ENCODE peak calls at places on chromosomes 16 and 17, in six cellular contexts. One of them, this sample, is unnamed.

GRCh38 chr16:10729649-10730048 is 14.0 kb upstream of the NUBP1 start:
- DNase-seq in body of pancreas: no peak
- DNase-seq in psoas muscle: peak; percentile 54
- DNase-seq in ovary: no peak
- DNase-seq in cardiac muscle cell: no peak
- DNase-seq in tibial artery: no peak
- DNase-seq in this sample: no peak

GRCh38 chr17:44007346-44008204 is 3.2 kb downstream of the NAGS start:
- DNase-seq in body of pancreas: no peak
- DNase-seq in psoas muscle: no peak
- DNase-seq in ovary: no peak
- DNase-seq in cardiac muscle cell: no peak
- DNase-seq in tibial artery: no peak
- DNase-seq in this sample: peak; percentile 39

GRCh38 chr16:27779719-27780161 is 229.8 kb downstream of the KATNIP start:
- DNase-seq in body of pancreas: peak; percentile 17
- DNase-seq in psoas muscle: peak; percentile 49
- DNase-seq in ovary: peak; percentile 48
- DNase-seq in cardiac muscle cell: peak; percentile 58
- DNase-seq in tibial artery: peak; percentile 55
- DNase-seq in this sample: no peak

GRCh38 chr16:9092963-9093477 is 1.6 kb downstream of the HAPSTR1 start:
- DNase-seq in body of pancreas: peak; percentile 68
- DNase-seq in psoas muscle: peak; percentile 36
- DNase-seq in ovary: peak; percentile 9
- DNase-seq in cardiac muscle cell: peak; percentile 63
- DNase-seq in tibial artery: peak; percentile 27
- DNase-seq in this sample: no peak

GRCh38 chr17:63173903-63174302 is 207.9 kb downstream of the TANC2 start:
- DNase-seq in body of pancreas: no peak
- DNase-seq in psoas muscle: no peak
- DNase-seq in ovary: no peak
- DNase-seq in cardiac muscle cell: no peak
- DNase-seq in tibial artery: no peak
- DNase-seq in this sample: no peak

GRCh38 chr16:19227643-19228042 is 57.9 kb upstream of the CLEC19A start:
- DNase-seq in body of pancreas: peak; percentile 21
- DNase-seq in psoas muscle: no peak
- DNase-seq in ovary: no peak
- DNase-seq in cardiac muscle cell: no peak
- DNase-seq in tibial artery: no peak
- DNase-seq in this sample: peak; percentile 50

GRCh38 chr17:46877466-46877865 is 26.1 kb downstream of the WNT9B start:
- DNase-seq in body of pancreas: no peak
- DNase-seq in psoas muscle: no peak
- DNase-seq in ovary: no peak
- DNase-seq in cardiac muscle cell: no peak
- DNase-seq in tibial artery: no peak
- DNase-seq in this sample: no peak

GRCh38 chr16:85761866-85762265 is 11.0 kb upstream of the C16orf74 start:
- DNase-seq in body of pancreas: no peak
- DNase-seq in psoas muscle: no peak
- DNase-seq in ovary: no peak
- DNase-seq in cardiac muscle cell: no peak
- DNase-seq in tibial artery: no peak
- DNase-seq in this sample: no peak

GRCh38 chr17:50934672-50935200 is 68.6 kb upstream of the TOB1 start:
- DNase-seq in body of pancreas: peak; percentile 54
- DNase-seq in psoas muscle: no peak
- DNase-seq in ovary: no peak
- DNase-seq in cardiac muscle cell: no peak
- DNase-seq in tibial artery: no peak
- DNase-seq in this sample: no peak

GRCh38 chr17:34586346-34586846 is 7.0 kb downstream of the TMEM132E start:
- DNase-seq in body of pancreas: no peak
- DNase-seq in psoas muscle: no peak
- DNase-seq in ovary: no peak
- DNase-seq in cardiac muscle cell: no peak
- DNase-seq in tibial artery: no peak
- DNase-seq in this sample: no peak

GRCh38 chr16:49491736-49492089 is 118.1 kb downstream of the C16orf78 start:
- DNase-seq in body of pancreas: peak; percentile 45
- DNase-seq in psoas muscle: peak; percentile 43
- DNase-seq in ovary: peak; percentile 38
- DNase-seq in cardiac muscle cell: peak; percentile 12
- DNase-seq in tibial artery: peak; percentile 44
- DNase-seq in this sample: no peak

DNA sequence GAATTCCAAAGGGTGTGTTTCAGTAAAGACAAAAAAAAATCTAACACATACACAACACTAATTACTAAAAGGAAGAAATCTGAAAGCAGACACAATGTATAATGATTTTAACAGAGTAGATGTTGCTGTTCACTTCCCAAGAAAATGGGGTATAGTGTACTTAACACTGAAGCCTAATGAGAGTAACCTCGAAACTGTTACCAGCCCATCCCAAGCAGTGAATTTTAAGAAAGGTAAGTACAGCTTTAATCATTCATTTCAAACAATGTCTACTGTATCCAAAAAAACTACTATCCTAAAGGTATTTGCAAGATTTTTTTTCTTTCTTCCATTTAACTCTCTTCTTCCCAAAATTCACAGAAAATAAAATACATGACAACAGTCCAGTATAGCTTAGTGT is 8.3 kb downstream of the GRB2 start:
- DNase-seq in body of pancreas: no peak
- DNase-seq in psoas muscle: no peak
- DNase-seq in ovary: no peak
- DNase-seq in cardiac muscle cell: no peak
- DNase-seq in tibial artery: no peak
- DNase-seq in this sample: no peak
- H3K4me1 ChIP-seq in body of pancreas: peaks cover 29% of the 10 kb centered on the region
- H3K4me1 ChIP-seq in psoas muscle: peaks cover 49% of the 10 kb centered on the region
- H3K4me1 ChIP-seq in ovary: peaks cover 7% of the 10 kb centered on the region
- H3K4me1 ChIP-seq in cardiac muscle cell: peaks cover 24% of the 10 kb centered on the region
- H3K4me1 ChIP-seq in tibial artery: no peaks in the 10 kb centered on the region
- H3K4me1 ChIP-seq in this sample: peaks cover 20% of the 10 kb centered on the region

DNA sequence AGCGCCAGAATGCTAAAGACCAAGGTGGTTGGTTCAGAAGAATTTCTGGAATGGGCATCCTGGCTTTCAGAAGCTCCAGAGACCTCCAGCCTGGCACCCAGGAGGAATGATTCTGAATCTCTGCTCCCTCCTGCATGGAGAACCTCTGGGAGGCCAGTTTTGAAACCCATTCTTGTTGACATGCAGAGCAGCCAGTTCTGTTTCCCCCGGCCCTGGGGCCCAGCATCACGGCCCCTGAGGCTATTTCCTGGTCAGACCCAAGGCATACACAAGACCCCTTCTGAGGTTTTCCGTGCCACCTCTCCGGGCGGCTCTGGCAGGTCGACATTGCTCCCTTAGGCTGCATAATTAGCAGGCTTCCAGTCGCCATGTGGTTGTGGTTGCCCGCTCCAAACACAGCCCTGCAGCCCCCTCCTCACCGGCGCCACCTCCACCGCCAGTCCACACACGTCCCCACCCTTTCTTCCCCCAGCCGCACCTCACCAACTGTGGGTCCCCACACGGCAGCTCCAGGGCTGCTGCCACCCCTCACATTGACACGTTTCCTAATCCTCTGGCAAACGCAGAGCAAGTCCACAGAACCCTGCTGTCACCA is 367.0 kb downstream of the SOX9 start:
- DNase-seq in body of pancreas: no peak
- DNase-seq in psoas muscle: no peak
- DNase-seq in ovary: no peak
- DNase-seq in cardiac muscle cell: no peak
- DNase-seq in tibial artery: no peak
- DNase-seq in this sample: no peak
- H3K4me3 ChIP-seq in body of pancreas: no peak overlapping the region
- H3K4me3 ChIP-seq in psoas muscle: no peak overlapping the region
- H3K4me3 ChIP-seq in ovary: no peak overlapping the region
- H3K4me3 ChIP-seq in cardiac muscle cell: no peak overlapping the region
- H3K4me3 ChIP-seq in tibial artery: no peak overlapping the region
- H3K4me3 ChIP-seq in this sample: no peak overlapping the region

GRCh38 chr17:70947636-70948565 is 778.6 kb downstream of the KCNJ2 start:
- DNase-seq in body of pancreas: no peak
- DNase-seq in psoas muscle: no peak
- DNase-seq in ovary: no peak
- DNase-seq in cardiac muscle cell: no peak
- DNase-seq in tibial artery: no peak
- DNase-seq in this sample: no peak
- H3K9me3 ChIP-seq in body of pancreas: no peaks in the 10 kb centered on the region
- H3K9me3 ChIP-seq in psoas muscle: no peaks in the 10 kb centered on the region
- H3K9me3 ChIP-seq in ovary: no peaks in the 10 kb centered on the region
- H3K9me3 ChIP-seq in cardiac muscle cell: no peaks in the 10 kb centered on the region
- H3K9me3 ChIP-seq in tibial artery: no peaks in the 10 kb centered on the region
- H3K9me3 ChIP-seq in this sample: no peaks in the 10 kb centered on the region

DNA sequence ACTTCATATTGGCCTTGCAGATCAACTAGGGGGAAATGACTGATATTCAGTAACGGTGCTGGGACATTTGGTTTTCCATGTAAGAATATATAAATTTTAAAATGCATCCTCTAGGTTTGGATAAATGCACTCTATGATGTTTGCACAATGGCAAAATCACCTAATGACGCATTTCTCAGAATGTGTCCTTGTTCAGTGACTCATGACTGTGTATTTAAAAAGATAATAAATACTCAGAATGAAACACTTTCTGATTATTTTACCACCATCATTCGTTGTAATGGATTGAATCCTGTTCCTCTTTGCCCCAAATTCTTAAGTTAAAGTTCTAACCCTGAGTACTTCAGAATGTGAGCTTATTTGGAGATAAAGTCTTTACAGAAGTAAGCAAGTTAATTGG is 17.2 kb upstream of the ADGRG1 start:
- DNase-seq in body of pancreas: no peak
- DNase-seq in psoas muscle: no peak
- DNase-seq in ovary: no peak
- DNase-seq in cardiac muscle cell: no peak
- DNase-seq in tibial artery: no peak
- DNase-seq in this sample: no peak
- H3K4me1 ChIP-seq in body of pancreas: peaks cover 68% of the 10 kb centered on the region
- H3K4me1 ChIP-seq in psoas muscle: no peaks in the 10 kb centered on the region
- H3K4me1 ChIP-seq in ovary: peaks cover 4% of the 10 kb centered on the region
- H3K4me1 ChIP-seq in cardiac muscle cell: no peaks in the 10 kb centered on the region
- H3K4me1 ChIP-seq in tibial artery: no peaks in the 10 kb centered on the region
- H3K4me1 ChIP-seq in this sample: peaks cover 4% of the 10 kb centered on the region

GRCh38 chr16:2090819-2091721 is 43.3 kb downstream of the TSC2 start:
- DNase-seq in body of pancreas: peak; percentile 95
- DNase-seq in psoas muscle: peak; percentile 78
- DNase-seq in ovary: peak; percentile 80
- DNase-seq in cardiac muscle cell: peak; percentile 93
- DNase-seq in tibial artery: no peak
- DNase-seq in this sample: no peak
- H3K4me3 ChIP-seq in body of pancreas: no peak overlapping the region
- H3K4me3 ChIP-seq in psoas muscle: peak overlapping the region; percentile 38
- H3K4me3 ChIP-seq in ovary: no peak overlapping the region
- H3K4me3 ChIP-seq in cardiac muscle cell: peak overlapping the region; percentile 15
- H3K4me3 ChIP-seq in tibial artery: no peak overlapping the region
- H3K4me3 ChIP-seq in this sample: no peak overlapping the region

GRCh38 chr16:35492225-35492624 is 2032.8 kb downstream of the TP53TG3F start:
- DNase-seq in body of pancreas: no peak
- DNase-seq in psoas muscle: no peak
- DNase-seq in ovary: no peak
- DNase-seq in cardiac muscle cell: no peak
- DNase-seq in tibial artery: no peak
- DNase-seq in this sample: no peak

GRCh38 chr16:35497399-35497798 is 2038.0 kb downstream of the TP53TG3F start:
- DNase-seq in body of pancreas: no peak
- DNase-seq in psoas muscle: no peak
- DNase-seq in ovary: no peak
- DNase-seq in cardiac muscle cell: no peak
- DNase-seq in tibial artery: no peak
- DNase-seq in this sample: no peak
- H3K9me3 ChIP-seq in body of pancreas: no peaks in the 10 kb centered on the region
- H3K9me3 ChIP-seq in psoas muscle: no peaks in the 10 kb centered on the region
- H3K9me3 ChIP-seq in ovary: no peaks in the 10 kb centered on the region
- H3K9me3 ChIP-seq in cardiac muscle cell: no peaks in the 10 kb centered on the region
- H3K9me3 ChIP-seq in tibial artery: no peaks in the 10 kb centered on the region
- H3K9me3 ChIP-seq in this sample: peaks cover 2% of the 10 kb centered on the region

GRCh38 chr17:7438656-7439460 is 454 bp upstream of the FGF11 start:
- DNase-seq in body of pancreas: no peak
- DNase-seq in psoas muscle: no peak
- DNase-seq in ovary: no peak
- DNase-seq in cardiac muscle cell: no peak
- DNase-seq in tibial artery: no peak
- DNase-seq in this sample: no peak
- H3K4me1 ChIP-seq in body of pancreas: peaks cover 49% of the 10 kb centered on the region
- H3K4me1 ChIP-seq in psoas muscle: peaks cover 48% of the 10 kb centered on the region
- H3K4me1 ChIP-seq in ovary: peaks cover 4% of the 10 kb centered on the region
- H3K4me1 ChIP-seq in cardiac muscle cell: peaks cover 20% of the 10 kb centered on the region
- H3K4me1 ChIP-seq in tibial artery: no peaks in the 10 kb centered on the region
- H3K4me1 ChIP-seq in this sample: peaks cover 11% of the 10 kb centered on the region

This sample was measured in HAP-1.